ENCODE peak calls at places on chromosome 16, in seven cellular contexts. O, L, I, D, C, K and B are unnamed samples.
A peak's percentile ranks its signal among the peaks of the same experiment; 100 is the strongest.

GRCh38 chr16:67298277-67298676 is 18.9 kb downstream of the PLEKHG4 start:
- DNase-seq in O (no peak), L (no peak), I (no peak), D (no peak), C (no peak), K (no peak), B (no peak)

GRCh38 chr16:68284847-68285246 is 20.5 kb downstream of the SLC7A6 start:
- DNase-seq in O (no peak), L (no peak), I (no peak), D (no peak), C (no peak), K (no peak), B (peak; percentile 39)

GRCh38 chr16:188674-189073 is 8.4 kb downstream of the HBQ1 start:
- DNase-seq in O (peak; percentile 21), L (no peak), I (no peak), D (no peak), C (no peak), K (no peak), B (no peak)

GRCh38 chr16:20073203-20074088 is at the start of gene GPR139:
- DNase-seq in O (no peak), L (no peak), I (no peak), D (no peak), C (no peak), K (peak; percentile 2), B (no peak)

GRCh38 chr16:54342966-54343365 is 56.4 kb upstream of the IRX3 start:
- DNase-seq in O (no peak), L (peak; percentile 44), I (no peak), D (no peak), C (no peak), K (no peak), B (no peak)

GRCh38 chr16:75379911-75380847 is 53.1 kb downstream of the CFDP1 start:
- DNase-seq in O (no peak), L (no peak), I (no peak), D (no peak), C (no peak), K (no peak), B (no peak)

GRCh38 chr16:24499193-24499814 is 40.1 kb upstream of the RBBP6 start:
- DNase-seq in O (peak; percentile 44), L (no peak), I (peak; percentile 11), D (no peak), C (no peak), K (peak; percentile 65), B (no peak)

GRCh38 chr16:30867747-30868146 is 26.1 kb downstream of the BCL7C start:
- DNase-seq in O (no peak), L (no peak), I (no peak), D (no peak), C (no peak), K (no peak), B (no peak)

GRCh38 chr16:76614255-76614654 is 337.1 kb downstream of the CNTNAP4 start:
- DNase-seq in O (no peak), L (no peak), I (no peak), D (no peak), C (no peak), K (no peak), B (no peak)

GRCh38 chr16:55250641-55251550 is 73.1 kb upstream of the IRX6 start:
- DNase-seq in O (no peak), L (no peak), I (no peak), D (no peak), C (no peak), K (no peak), B (no peak)

GRCh38 chr16:83651871-83652270 is 155.9 kb upstream of the HSBP1 start:
- DNase-seq in O (no peak), L (no peak), I (no peak), D (no peak), C (no peak), K (no peak), B (no peak)

GRCh38 chr16:483351-484075 is 44.0 kb upstream of the CAPN15 start:
- DNase-seq in O (no peak), L (peak; percentile 26), I (peak; percentile 17), D (no peak), C (no peak), K (peak; percentile 64), B (no peak)

GRCh38 chr16:23194497-23195221 is 12.1 kb downstream of the SCNN1G start:
- DNase-seq in O (no peak), L (no peak), I (no peak), D (no peak), C (no peak), K (no peak), B (no peak)

GRCh38 chr16:15961060-15961511 is 11.7 kb downstream of the ABCC1 start:
- DNase-seq in O (no peak), L (peak; percentile 85), I (peak; percentile 68), D (no peak), C (no peak), K (no peak), B (peak; percentile 32)

GRCh38 chr16:55297062-55297909 is 26.7 kb upstream of the IRX6 start:
- DNase-seq in O (no peak), L (peak; percentile 70), I (peak; percentile 14), D (no peak), C (no peak), K (no peak), B (no peak)

GRCh38 chr16:75116081-75116910 is at the start of gene LDHD:
- DNase-seq in O (peak; percentile 74), L (peak; percentile 62), I (no peak), D (peak; percentile 73), C (peak; percentile 87), K (peak; percentile 75), B (no peak)

GRCh38 chr16:12250578-12250977 is 274.0 kb downstream of the SNX29 start:
- DNase-seq in O (no peak), L (no peak), I (no peak), D (no peak), C (no peak), K (no peak), B (no peak)

GRCh38 chr16:58417600-58417999 is 25.3 kb downstream of the GINS3 start:
- DNase-seq in O (no peak), L (no peak), I (no peak), D (no peak), C (no peak), K (no peak), B (no peak)

GRCh38 chr16:23504076-23504452 is 6.2 kb downstream of the GGA2 start:
- DNase-seq in O (no peak), L (peak; percentile 88), I (peak; percentile 16), D (no peak), C (no peak), K (no peak), B (no peak)

GRCh38 chr16:80948886-80949502 is 57.7 kb downstream of the CMC2 start:
- DNase-seq in O (peak; percentile 67), L (no peak), I (peak; percentile 20), D (no peak), C (peak; percentile 73), K (peak; percentile 54), B (no peak)

DNA sequence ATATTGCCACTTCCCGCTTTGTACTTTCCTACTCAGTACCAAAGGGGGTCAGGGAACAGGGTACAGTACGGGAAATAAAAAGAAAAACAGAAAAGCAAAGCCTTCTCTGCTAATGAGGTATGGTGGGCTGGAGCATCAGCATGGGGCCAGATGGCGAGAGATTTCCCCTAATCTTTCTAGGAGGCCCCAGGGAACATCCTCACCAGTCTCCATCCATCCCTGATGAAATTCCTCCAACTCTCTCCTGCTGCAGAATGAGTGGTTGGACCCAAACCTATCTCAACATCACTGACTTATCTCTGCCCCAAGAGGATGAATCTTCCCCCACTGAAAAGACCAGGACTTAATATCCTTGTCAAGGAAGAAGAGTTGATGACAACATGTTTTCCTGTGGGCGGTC is 185.6 kb downstream of the C16orf78 start:
- DNase-seq in O (no peak), L (no peak), I (no peak), D (no peak), C (no peak), K (no peak), B (no peak)
- H3K27ac ChIP-seq in O (no peak overlapping the region), L (no peak overlapping the region), I (no peak overlapping the region), D (no peak overlapping the region), C (no peak overlapping the region), K (no peak overlapping the region), B (no peak overlapping the region)

GRCh38 chr16:8831450-8832382 is 34.1 kb downstream of the PMM2 start:
- DNase-seq in O (no peak), L (no peak), I (no peak), D (no peak), C (no peak), K (no peak), B (no peak)
- H3K4me3 ChIP-seq in O (no peak overlapping the region), L (no peak overlapping the region), I (no peak overlapping the region), D (no peak overlapping the region), C (no peak overlapping the region), K (no peak overlapping the region), B (no peak overlapping the region)

GRCh38 chr16:17469742-17470001 is 1.1 kb downstream of the XYLT1 start:
- DNase-seq in O (no peak), L (no peak), I (no peak), D (no peak), C (no peak), K (no peak), B (no peak)
- H3K27ac ChIP-seq in O (no peak overlapping the region), L (peak overlapping the region; percentile 72), I (peak overlapping the region; percentile 19), D (peak overlapping the region; percentile 94), C (no peak overlapping the region), K (no peak overlapping the region), B (no peak overlapping the region)

GRCh38 chr16:2928796-2929195 is 17.1 kb downstream of the FLYWCH1 start:
- DNase-seq in O (no peak), L (no peak), I (no peak), D (no peak), C (no peak), K (no peak), B (no peak)

GRCh38 chr16:2925951-2926659 is 14.4 kb downstream of the FLYWCH1 start:
- DNase-seq in O (no peak), L (no peak), I (no peak), D (no peak), C (no peak), K (no peak), B (no peak)

GRCh38 chr16:2924901-2925820 is 13.4 kb downstream of the FLYWCH1 start:
- DNase-seq in O (no peak), L (no peak), I (peak; percentile 33), D (no peak), C (no peak), K (peak; percentile 39), B (no peak)

GRCh38 chr16:2929693-2930092 is 18.0 kb downstream of the FLYWCH1 start:
- DNase-seq in O (no peak), L (no peak), I (no peak), D (no peak), C (no peak), K (no peak), B (no peak)

DNA sequence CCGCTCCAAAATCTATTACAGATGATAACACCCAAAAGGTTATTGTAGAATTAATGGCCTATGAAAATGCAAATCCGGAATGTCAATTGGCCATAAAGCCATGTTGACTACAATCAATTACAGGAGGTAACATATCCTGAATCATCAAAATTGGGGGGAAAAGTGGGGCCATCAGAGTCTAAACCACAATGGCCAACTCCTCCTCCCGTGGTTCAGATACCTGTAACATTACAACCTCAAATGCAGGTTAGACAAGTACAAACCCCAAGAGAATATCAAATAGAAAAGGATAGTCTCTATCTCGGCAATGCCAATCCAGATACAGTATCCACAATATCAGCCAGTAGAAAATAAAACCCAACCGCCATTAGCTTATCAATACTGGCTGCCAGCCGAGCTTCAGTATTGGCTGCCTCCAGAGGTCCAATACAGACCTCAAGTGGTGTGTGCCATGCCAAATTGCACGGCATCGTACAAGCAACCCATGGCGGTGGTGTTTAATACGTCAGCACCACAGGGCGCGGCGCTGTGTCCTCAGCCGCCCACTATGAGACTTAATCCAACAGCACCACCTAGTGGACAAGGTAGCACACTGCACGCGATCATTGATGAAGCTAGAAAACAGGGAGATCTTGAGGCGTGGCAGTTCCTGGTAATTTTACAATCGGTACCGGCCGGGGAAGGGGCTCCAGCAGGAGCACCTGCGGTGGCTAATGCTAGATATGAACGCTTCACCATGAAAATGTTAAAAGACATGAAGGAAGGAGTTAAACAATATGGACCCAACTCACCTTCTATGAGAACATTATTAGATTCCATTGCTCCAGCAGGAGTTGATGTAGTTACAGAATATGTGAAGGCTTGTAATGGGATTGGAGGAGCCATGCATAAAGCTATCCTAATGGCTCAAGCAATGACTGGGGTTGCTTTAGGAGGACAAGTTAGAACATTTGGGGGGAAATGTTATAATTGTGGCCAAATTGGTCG is 15.2 kb downstream of the FLYWCH1 start:
- DNase-seq in O (peak; percentile 75), L (peak; percentile 77), I (peak; percentile 80), D (peak; percentile 87), C (peak; percentile 90), K (peak; percentile 90), B (peak; percentile 82)
- H3K4me3 ChIP-seq in O (no peak overlapping the region), L (peak overlapping the region; percentile 5), I (no peak overlapping the region), D (peak overlapping the region; percentile 23), C (peak overlapping the region; percentile 7), K (no peak overlapping the region), B (no peak overlapping the region)